ENCODE peak calls at places on chromosome 9, in nine cellular contexts. One of them, this sample, is unnamed. For H3K4me1, the result is how much of the 10 kb centered on the place peaks cover.

GRCh38 chr9:27726244-27727141 is 153.2 kb upstream of the C9orf72 start:
- DNase-seq in colonic mucosa: peak
- DNase-seq in GM23338: peak
- DNase-seq in tibial artery: peak
- DNase-seq in SK-N-SH: peak
- DNase-seq in A549: peak
- DNase-seq in PC-3: peak
- DNase-seq in sigmoid colon: no peak
- DNase-seq in breast epithelium: peak
- DNase-seq in this sample: peak

GRCh38 chr9:17597977-17598376 is 19.1 kb downstream of the SH3GL2 start:
- DNase-seq in colonic mucosa: no peak
- DNase-seq in A549: no peak
- DNase-seq in tibial artery: no peak
- DNase-seq in SK-N-SH: no peak
- DNase-seq in sigmoid colon: no peak
- DNase-seq in breast epithelium: no peak
- DNase-seq in PC-3: no peak
- DNase-seq in GM23338: no peak
- DNase-seq in this sample: no peak

GRCh38 chr9:104927216-104927911 is 591 bp downstream of the ABCA1 start:
- DNase-seq in SK-N-SH: peak
- DNase-seq in GM23338: peak
- DNase-seq in A549: peak
- DNase-seq in PC-3: peak
- DNase-seq in sigmoid colon: peak
- DNase-seq in colonic mucosa: peak
- DNase-seq in breast epithelium: no peak
- DNase-seq in tibial artery: peak
- DNase-seq in this sample: peak

GRCh38 chr9:93900436-93900819 is 54.7 kb downstream of the BARX1 start:
- DNase-seq in sigmoid colon: peak
- DNase-seq in tibial artery: no peak
- DNase-seq in colonic mucosa: no peak
- DNase-seq in SK-N-SH: no peak
- DNase-seq in A549: no peak
- DNase-seq in GM23338: no peak
- DNase-seq in breast epithelium: no peak
- DNase-seq in PC-3: no peak
- DNase-seq in this sample: no peak

GRCh38 chr9:113616116-113616515 is 152.6 kb downstream of the RGS3 start:
- DNase-seq in tibial artery: no peak
- DNase-seq in colonic mucosa: no peak
- DNase-seq in PC-3: no peak
- DNase-seq in GM23338: no peak
- DNase-seq in A549: no peak
- DNase-seq in sigmoid colon: no peak
- DNase-seq in SK-N-SH: no peak
- DNase-seq in breast epithelium: no peak
- DNase-seq in this sample: no peak

GRCh38 chr9:77647659-77648457 is at the start of gene GNA14:
- DNase-seq in breast epithelium: no peak
- DNase-seq in colonic mucosa: peak
- DNase-seq in A549: no peak
- DNase-seq in tibial artery: peak
- DNase-seq in GM23338: peak
- DNase-seq in SK-N-SH: no peak
- DNase-seq in PC-3: no peak
- DNase-seq in sigmoid colon: peak
- DNase-seq in this sample: peak

GRCh38 chr9:80867731-80868130 is 821.6 kb downstream of the TLE1 start:
- DNase-seq in sigmoid colon: no peak
- DNase-seq in breast epithelium: no peak
- DNase-seq in tibial artery: no peak
- DNase-seq in A549: no peak
- DNase-seq in PC-3: peak
- DNase-seq in GM23338: no peak
- DNase-seq in SK-N-SH: no peak
- DNase-seq in colonic mucosa: no peak
- DNase-seq in this sample: peak

GRCh38 chr9:35563791-35564197 is 41.3 kb upstream of the TESK1 start:
- DNase-seq in GM23338: peak
- DNase-seq in colonic mucosa: no peak
- DNase-seq in SK-N-SH: peak
- DNase-seq in sigmoid colon: peak
- DNase-seq in tibial artery: peak
- DNase-seq in PC-3: no peak
- DNase-seq in A549: no peak
- DNase-seq in breast epithelium: peak
- DNase-seq in this sample: no peak

GRCh38 chr9:97387504-97387886 is 24.4 kb upstream of the TDRD7 start:
- DNase-seq in sigmoid colon: no peak
- DNase-seq in colonic mucosa: no peak
- DNase-seq in breast epithelium: no peak
- DNase-seq in GM23338: no peak
- DNase-seq in tibial artery: no peak
- DNase-seq in SK-N-SH: no peak
- DNase-seq in PC-3: no peak
- DNase-seq in A549: no peak
- DNase-seq in this sample: no peak

GRCh38 chr9:27368317-27368985 is 71.5 kb upstream of the EQTN start:
- DNase-seq in breast epithelium: no peak
- DNase-seq in A549: no peak
- DNase-seq in SK-N-SH: no peak
- DNase-seq in sigmoid colon: no peak
- DNase-seq in tibial artery: peak
- DNase-seq in GM23338: no peak
- DNase-seq in colonic mucosa: no peak
- DNase-seq in PC-3: no peak
- DNase-seq in this sample: no peak

GRCh38 chr9:77909306-77909705 is 122.3 kb downstream of the GNAQ start:
- DNase-seq in SK-N-SH: no peak
- DNase-seq in PC-3: no peak
- DNase-seq in tibial artery: no peak
- DNase-seq in colonic mucosa: no peak
- DNase-seq in sigmoid colon: no peak
- DNase-seq in A549: no peak
- DNase-seq in breast epithelium: no peak
- DNase-seq in GM23338: no peak
- DNase-seq in this sample: no peak

GRCh38 chr9:126301985-126302603 is 24.5 kb upstream of the MVB12B start:
- DNase-seq in sigmoid colon: no peak
- DNase-seq in GM23338: peak
- DNase-seq in breast epithelium: peak
- DNase-seq in A549: peak
- DNase-seq in tibial artery: peak
- DNase-seq in colonic mucosa: peak
- DNase-seq in SK-N-SH: peak
- DNase-seq in PC-3: peak
- DNase-seq in this sample: peak

GRCh38 chr9:88534456-88535225 is at the start of gene NXNL2:
- DNase-seq in SK-N-SH: peak
- DNase-seq in tibial artery: peak
- DNase-seq in PC-3: peak
- DNase-seq in GM23338: peak
- DNase-seq in A549: peak
- DNase-seq in colonic mucosa: peak
- DNase-seq in sigmoid colon: peak
- DNase-seq in breast epithelium: peak
- DNase-seq in this sample: peak

GRCh38 chr9:88776717-88777497 is 214.4 kb upstream of the S1PR3 start:
- DNase-seq in breast epithelium: no peak
- DNase-seq in tibial artery: no peak
- DNase-seq in colonic mucosa: no peak
- DNase-seq in GM23338: no peak
- DNase-seq in A549: peak
- DNase-seq in sigmoid colon: no peak
- DNase-seq in SK-N-SH: no peak
- DNase-seq in PC-3: peak
- DNase-seq in this sample: peak

GRCh38 chr9:114869845-114870244 is 60.5 kb downstream of the TNFSF8 start:
- DNase-seq in colonic mucosa: peak
- DNase-seq in PC-3: peak
- DNase-seq in sigmoid colon: no peak
- DNase-seq in breast epithelium: no peak
- DNase-seq in A549: no peak
- DNase-seq in tibial artery: no peak
- DNase-seq in GM23338: peak
- DNase-seq in SK-N-SH: no peak
- DNase-seq in this sample: no peak

GRCh38 chr9:121985792-121986494 is 107.2 kb downstream of the TTLL11 start:
- DNase-seq in sigmoid colon: no peak
- DNase-seq in SK-N-SH: no peak
- DNase-seq in PC-3: no peak
- DNase-seq in colonic mucosa: no peak
- DNase-seq in GM23338: peak
- DNase-seq in A549: no peak
- DNase-seq in breast epithelium: no peak
- DNase-seq in tibial artery: peak
- DNase-seq in this sample: no peak

DNA sequence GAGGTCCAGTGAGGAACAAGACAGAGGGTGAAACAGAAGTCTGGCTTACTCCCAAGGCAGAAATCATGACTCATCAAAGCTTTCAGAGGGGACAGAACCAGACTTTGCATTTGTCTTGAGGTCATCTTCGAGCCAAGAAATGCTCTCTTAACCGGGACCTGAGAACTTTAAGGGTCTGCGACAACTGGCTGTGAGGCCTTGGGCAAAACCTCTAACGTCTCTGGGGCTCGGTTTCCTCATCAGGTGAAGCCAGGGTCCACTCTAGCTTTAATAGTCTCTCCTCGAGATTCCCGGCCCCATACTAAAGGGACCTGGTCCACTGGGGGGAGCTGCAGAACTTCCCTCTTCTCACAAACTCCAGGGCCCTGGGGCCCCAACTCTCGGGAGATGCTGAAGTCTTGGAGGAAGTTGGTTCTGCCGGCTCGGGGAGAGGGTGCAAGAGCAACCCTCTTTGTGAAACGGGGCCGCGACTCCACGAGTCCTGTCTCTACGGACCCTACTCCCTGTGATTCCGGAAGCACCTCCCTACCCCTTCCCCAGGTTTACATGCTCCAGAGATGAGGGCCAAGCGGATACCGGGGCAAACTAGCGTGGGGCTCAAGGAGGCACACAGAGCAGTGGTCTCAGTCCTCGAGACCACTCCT is 2.6 kb downstream of the GLIS3 start:
- DNase-seq in GM23338: peak
- DNase-seq in sigmoid colon: peak
- DNase-seq in SK-N-SH: peak
- DNase-seq in colonic mucosa: peak
- DNase-seq in PC-3: peak
- DNase-seq in A549: peak
- DNase-seq in tibial artery: peak
- DNase-seq in breast epithelium: peak
- DNase-seq in this sample: peak
- TF ChIP-seq CTCF in GM23338: peak
- TF ChIP-seq CTCF in sigmoid colon: peak
- TF ChIP-seq CTCF in SK-N-SH: peak
- TF ChIP-seq CTCF in colonic mucosa: peak
- TF ChIP-seq CTCF in PC-3: peak
- TF ChIP-seq CTCF in A549: peak
- TF ChIP-seq CTCF in tibial artery: no peak
- TF ChIP-seq CTCF in breast epithelium: no peak
- TF ChIP-seq CTCF in this sample: peak

DNA sequence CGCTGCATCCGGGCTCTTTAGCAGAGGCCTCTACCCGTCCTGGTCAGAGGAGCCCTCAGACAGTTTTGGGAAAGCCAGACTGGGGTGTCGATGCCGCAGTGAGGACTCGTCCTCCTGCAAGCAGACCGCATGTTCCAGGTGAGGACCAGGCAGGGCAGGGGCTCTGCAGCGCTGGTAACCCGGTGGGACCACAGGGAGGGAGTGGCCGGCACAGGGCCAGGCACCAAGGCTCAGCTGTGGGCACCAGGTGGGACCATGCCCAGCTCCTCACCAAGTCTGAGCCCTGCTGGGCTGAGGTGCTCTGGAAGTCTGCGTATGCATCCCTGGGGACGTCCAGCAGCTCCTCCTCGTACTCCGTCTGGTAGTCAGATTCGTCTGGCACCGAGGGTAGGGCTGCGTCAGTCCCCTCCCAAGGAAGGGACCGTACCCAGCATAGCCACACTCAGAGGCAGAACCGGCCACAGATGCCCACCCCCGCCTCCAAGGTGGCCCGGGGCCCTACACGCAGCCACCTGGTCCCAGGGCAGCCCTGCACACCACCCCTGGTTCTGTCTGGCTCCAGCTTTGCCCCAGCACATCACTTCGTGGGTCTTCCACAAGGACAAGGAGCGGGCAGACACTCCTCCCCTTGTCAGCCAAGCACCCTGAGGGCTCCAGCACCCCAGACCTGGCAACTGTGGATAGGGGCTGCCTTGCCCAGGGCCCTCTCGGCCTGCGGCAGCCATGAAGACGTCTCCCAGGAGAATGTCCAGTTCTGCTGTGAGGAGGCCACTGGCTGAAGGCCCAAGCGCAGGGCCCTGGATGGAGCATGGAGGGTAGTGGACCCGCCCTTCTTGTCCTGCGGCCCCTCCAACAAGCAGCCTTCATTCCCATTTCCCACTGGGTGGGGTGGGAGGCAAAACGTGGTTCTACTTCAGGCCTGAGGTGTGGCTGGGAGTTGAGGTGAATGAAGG is 1.5 kb upstream of the NSMF start:
- DNase-seq in A549: no peak
- DNase-seq in colonic mucosa: no peak
- DNase-seq in PC-3: no peak
- DNase-seq in tibial artery: peak
- DNase-seq in breast epithelium: no peak
- DNase-seq in sigmoid colon: peak
- DNase-seq in GM23338: no peak
- DNase-seq in SK-N-SH: peak
- DNase-seq in this sample: no peak
- H3K4me1 ChIP-seq in A549: under half
- H3K4me1 ChIP-seq in colonic mucosa: under half
- H3K4me1 ChIP-seq in PC-3: under half
- H3K4me1 ChIP-seq in tibial artery: under half
- H3K4me1 ChIP-seq in breast epithelium: under half
- H3K4me1 ChIP-seq in sigmoid colon: under half
- H3K4me1 ChIP-seq in GM23338: under half
- H3K4me1 ChIP-seq in SK-N-SH: under half
- H3K4me1 ChIP-seq in this sample: under half

GRCh38 chr9:109119439-109120203 is at the start of gene TMEM245:
- DNase-seq in breast epithelium: peak
- DNase-seq in sigmoid colon: peak
- DNase-seq in A549: peak
- DNase-seq in SK-N-SH: peak
- DNase-seq in colonic mucosa: peak
- DNase-seq in tibial artery: peak
- DNase-seq in GM23338: peak
- DNase-seq in PC-3: peak
- DNase-seq in this sample: peak
- TF ChIP-seq CTCF in breast epithelium: no peak
- TF ChIP-seq CTCF in sigmoid colon: no peak
- TF ChIP-seq CTCF in A549: no peak
- TF ChIP-seq CTCF in SK-N-SH: no peak
- TF ChIP-seq CTCF in colonic mucosa: no peak
- TF ChIP-seq CTCF in tibial artery: no peak
- TF ChIP-seq CTCF in GM23338: no peak
- TF ChIP-seq CTCF in PC-3: no peak
- TF ChIP-seq CTCF in this sample: no peak

GRCh38 chr9:99231708-99232107 is 9.6 kb downstream of the SEC61B start:
- DNase-seq in GM23338: peak
- DNase-seq in colonic mucosa: no peak
- DNase-seq in sigmoid colon: no peak
- DNase-seq in breast epithelium: no peak
- DNase-seq in A549: peak
- DNase-seq in tibial artery: no peak
- DNase-seq in PC-3: peak
- DNase-seq in SK-N-SH: peak
- DNase-seq in this sample: no peak
- H3K4me1 ChIP-seq in GM23338: under half
- H3K4me1 ChIP-seq in colonic mucosa: under half
- H3K4me1 ChIP-seq in sigmoid colon: under half
- H3K4me1 ChIP-seq in breast epithelium: under half
- H3K4me1 ChIP-seq in A549: under half
- H3K4me1 ChIP-seq in tibial artery: under half
- H3K4me1 ChIP-seq in PC-3: under half
- H3K4me1 ChIP-seq in SK-N-SH: under half
- H3K4me1 ChIP-seq in this sample: under half